ENCODE peak calls at places on chromosomes 11 and 22, in seven cellular contexts. I is H9; G is AG04450; W is neural progenitor cell; V is CD8-positive, alpha-beta T cell; O is tibial nerve; M is PC-3. L is an unnamed sample.

GRCh38 chr11:8257003-8257664 is 6.5 kb downstream of the LMO1 start:
- DNase-seq in I (no peak), O (no peak), W (no peak), G (no peak), V (no peak), M (no peak), L (no peak)

GRCh38 chr22:20523118-20523983 is 15.9 kb downstream of the MED15 start:
- DNase-seq in W (no peak), G (no peak), V (peak), M (no peak), I (no peak), O (no peak), L (no peak)

GRCh38 chr11:6526411-6527135 is 29.5 kb downstream of the DNHD1 start:
- DNase-seq in M (no peak), O (no peak), G (no peak), I (no peak), V (no peak), W (no peak), L (no peak)

GRCh38 chr22:46602025-46602424 is 18.2 kb upstream of the GRAMD4 start:
- DNase-seq in V (no peak), W (no peak), I (no peak), O (no peak), M (no peak), G (no peak), L (no peak)

GRCh38 chr22:48520207-48520606 is 1307.5 kb downstream of the BRD1 start:
- DNase-seq in I (no peak), O (no peak), M (no peak), W (no peak), G (no peak), V (no peak), L (no peak)

GRCh38 chr11:72598466-72598865 is 75.8 kb downstream of the PDE2A start:
- DNase-seq in M (no peak), I (no peak), V (no peak), O (peak), W (no peak), G (no peak), L (no peak)

GRCh38 chr11:128299132-128299726 is 288.1 kb downstream of the ETS1 start:
- DNase-seq in O (peak), I (no peak), M (no peak), W (no peak), V (no peak), G (no peak), L (no peak)

GRCh38 chr22:29187831-29188230 is 17.9 kb upstream of the EMID1 start:
- DNase-seq in V (no peak), M (no peak), W (no peak), O (no peak), I (no peak), G (no peak), L (no peak)

GRCh38 chr11:68677432-68677831 is 6.9 kb upstream of the GAL start:
- DNase-seq in G (peak), V (no peak), I (peak), M (peak), W (no peak), O (no peak), L (peak)

GRCh38 chr11:120710354-120711187 is 199.0 kb downstream of the GRIK4 start:
- DNase-seq in O (peak), V (no peak), G (peak), M (peak), W (peak), I (peak), L (peak)

GRCh38 chr11:113166280-113166679 is 148.1 kb upstream of the TTC12 start:
- DNase-seq in W (no peak), G (no peak), O (no peak), I (no peak), V (no peak), M (no peak), L (no peak)

GRCh38 chr22:19986410-19987341 is 29.9 kb downstream of the ARVCF start:
- DNase-seq in O (peak), I (peak), G (peak), V (peak), W (peak), M (peak), L (peak)

GRCh38 chr22:29691636-29692326 is 28.0 kb upstream of the CABP7 start:
- DNase-seq in M (no peak), W (no peak), I (peak), V (no peak), O (no peak), G (no peak), L (no peak)

GRCh38 chr11:17692006-17692405 is 27.4 kb upstream of the MYOD1 start:
- DNase-seq in I (no peak), O (no peak), W (no peak), G (no peak), M (no peak), V (no peak), L (no peak)

GRCh38 chr11:2769779-2770555 is 70.2 kb upstream of the KCNQ1OT1 start:
- DNase-seq in I (no peak), M (no peak), V (no peak), G (no peak), W (no peak), O (no peak), L (no peak)

GRCh38 chr11:76577199-76577920 is 93.2 kb downstream of the LRRC32 start:
- DNase-seq in G (peak), W (no peak), O (no peak), V (no peak), M (peak), I (no peak), L (peak)

GRCh38 chr11:124892131-124892530 is 5.5 kb downstream of the ROBO4 start:
- DNase-seq in G (no peak), V (no peak), I (no peak), W (no peak), O (peak), M (no peak), L (no peak)

GRCh38 chr11:71311928-71312510 is 59.6 kb upstream of the SHANK2 start:
- DNase-seq in V (no peak), G (no peak), M (no peak), O (no peak), I (peak), W (no peak), L (no peak)

GRCh38 chr11:116312560-116313340 is 460.0 kb downstream of the BUD13 start:
- DNase-seq in G (no peak), I (no peak), V (no peak), O (peak), W (peak), M (no peak), L (no peak)

GRCh38 chr11:15826826-15827225 is 529.5 kb downstream of the SOX6 start:
- DNase-seq in W (peak), M (no peak), V (no peak), G (no peak), O (peak), I (peak), L (peak)

GRCh38 chr11:73004088-73004487 is 138.0 kb downstream of the FCHSD2 start:
- DNase-seq in W (no peak), G (no peak), M (no peak), V (no peak), O (no peak), I (no peak), L (no peak)

GRCh38 chr22:19047993-19048392 is 74.2 kb downstream of the DGCR2 start:
- DNase-seq in V (no peak), I (no peak), W (no peak), G (no peak), M (no peak), O (no peak), L (no peak)

GRCh38 chr22:35128637-35129036 is 62.7 kb downstream of the ISX start:
- DNase-seq in O (no peak), V (no peak), M (no peak), I (no peak), G (no peak), W (no peak), L (no peak)

GRCh38 chr11:99814021-99814420 is 793.3 kb downstream of the CNTN5 start:
- DNase-seq in V (no peak), I (no peak), M (no peak), G (no peak), W (no peak), O (no peak), L (no peak)

GRCh38 chr22:24807284-24807950 is 1.4 kb downstream of the SGSM1 start:
- DNase-seq in M (no peak), G (no peak), V (no peak), I (no peak), W (peak), O (peak), L (no peak)

GRCh38 chr11:35541621-35542375 is 16.4 kb upstream of the PAMR1 start:
- DNase-seq in V (no peak), W (no peak), I (no peak), G (no peak), O (peak), M (no peak), L (no peak)

GRCh38 chr11:82765466-82766034 is 31.9 kb upstream of the FAM181B start:
- DNase-seq in I (no peak), V (no peak), G (no peak), O (no peak), M (no peak), W (no peak), L (peak)

GRCh38 chr11:34610324-34611041 is 10.4 kb upstream of the EHF start:
- DNase-seq in V (no peak), O (no peak), M (no peak), G (no peak), I (no peak), W (no peak), L (no peak)

GRCh38 chr11:86990079-86990478 is 34.9 kb upstream of the FZD4 start:
- DNase-seq in O (no peak), M (no peak), W (no peak), V (no peak), I (no peak), G (no peak), L (peak)

GRCh38 chr11:69518081-69518950 is 36.9 kb downstream of the LINC01488 start:
- DNase-seq in W (no peak), I (no peak), O (no peak), G (peak), V (no peak), M (no peak), L (no peak)

GRCh38 chr22:44068422-44069191 is 44.5 kb downstream of the PARVB start:
- DNase-seq in G (no peak), M (no peak), O (no peak), V (no peak), W (no peak), I (no peak), L (no peak)

GRCh38 chr11:70650075-70650909 is 252.0 kb downstream of the CTTN start:
- DNase-seq in V (peak), I (peak), G (peak), O (peak), W (peak), M (peak), L (peak)

GRCh38 chr22:36467946-36468345 is 13.5 kb downstream of the TXN2 start:
- DNase-seq in M (peak), I (no peak), W (no peak), V (no peak), O (no peak), G (peak), L (no peak)

GRCh38 chr11:117039897-117040296 is 58.3 kb downstream of the SIK3 start:
- DNase-seq in O (no peak), V (no peak), M (peak), G (no peak), W (no peak), I (no peak), L (no peak)

GRCh38 chr11:115008774-115009173 is 330.4 kb downstream of the NXPE2 start:
- DNase-seq in I (no peak), G (no peak), W (no peak), O (no peak), V (no peak), M (no peak), L (no peak)
- H3K27ac ChIP-seq in I (no peak), G (no peak), W (no peak), O (no peak), V (no peak), M (no peak), L (no peak)

GRCh38 chr11:30919389-30920172 is 333.4 kb upstream of the MPPED2 start:
- DNase-seq in V (no peak), M (no peak), G (no peak), I (no peak), W (no peak), O (no peak), L (no peak)

GRCh38 chr11:30914143-30914762 is 328.1 kb upstream of the MPPED2 start:
- DNase-seq in G (peak), I (peak), M (peak), V (peak), W (peak), O (peak), L (peak)

GRCh38 chr11:30916764-30917163 is 330.6 kb upstream of the MPPED2 start:
- DNase-seq in I (no peak), V (no peak), G (no peak), M (no peak), W (no peak), O (no peak), L (no peak)

GRCh38 chr11:30917859-30918478 is 331.8 kb upstream of the MPPED2 start:
- DNase-seq in G (peak), O (peak), V (no peak), I (no peak), W (peak), M (peak), L (peak)
- TF ChIP-seq CTCF in G (peak), O (peak), V (peak), I (peak), W (peak), M (peak), L (peak)

DNA sequence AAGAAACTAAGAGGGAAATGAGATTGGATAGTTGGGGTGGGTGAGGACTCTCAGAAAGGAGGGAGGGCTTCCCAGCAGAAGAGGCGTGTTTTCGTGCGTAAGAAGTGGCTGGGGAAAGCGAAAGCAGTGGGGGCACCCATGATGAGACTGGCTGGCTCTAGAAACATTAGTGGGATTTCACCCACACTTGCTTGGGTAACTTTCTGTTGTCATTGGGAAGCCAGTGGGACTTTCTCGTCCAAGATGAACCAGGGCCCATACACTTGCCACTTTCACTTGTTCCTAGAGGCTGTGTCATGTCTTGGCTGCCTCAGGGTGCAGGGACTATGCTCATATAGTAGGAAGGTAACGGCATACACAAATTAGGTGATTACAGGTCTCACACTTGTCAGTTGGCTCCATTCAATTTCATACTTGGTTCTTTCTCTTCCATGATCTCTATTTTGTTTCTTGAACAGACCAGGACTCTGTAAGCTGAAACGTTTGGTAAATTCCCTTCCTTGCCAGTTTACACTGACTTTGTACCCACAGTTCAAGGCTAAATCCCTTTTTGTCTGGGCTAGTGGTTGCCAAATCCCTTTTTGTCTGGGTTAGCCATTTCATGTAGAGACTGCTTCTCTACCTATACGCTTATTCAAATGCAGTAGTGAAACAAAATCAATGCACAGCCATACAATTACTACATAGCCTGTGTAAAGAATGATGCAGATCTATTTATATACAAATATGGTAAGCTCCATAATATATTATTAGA is 42.0 kb upstream of the CXCR5 start:
- DNase-seq in G (no peak), O (no peak), I (no peak), M (no peak), W (no peak), V (peak), L (no peak)
- H3K27ac ChIP-seq in G (no peak), O (no peak), I (no peak), M (no peak), W (no peak), V (no peak), L (no peak)

DNA sequence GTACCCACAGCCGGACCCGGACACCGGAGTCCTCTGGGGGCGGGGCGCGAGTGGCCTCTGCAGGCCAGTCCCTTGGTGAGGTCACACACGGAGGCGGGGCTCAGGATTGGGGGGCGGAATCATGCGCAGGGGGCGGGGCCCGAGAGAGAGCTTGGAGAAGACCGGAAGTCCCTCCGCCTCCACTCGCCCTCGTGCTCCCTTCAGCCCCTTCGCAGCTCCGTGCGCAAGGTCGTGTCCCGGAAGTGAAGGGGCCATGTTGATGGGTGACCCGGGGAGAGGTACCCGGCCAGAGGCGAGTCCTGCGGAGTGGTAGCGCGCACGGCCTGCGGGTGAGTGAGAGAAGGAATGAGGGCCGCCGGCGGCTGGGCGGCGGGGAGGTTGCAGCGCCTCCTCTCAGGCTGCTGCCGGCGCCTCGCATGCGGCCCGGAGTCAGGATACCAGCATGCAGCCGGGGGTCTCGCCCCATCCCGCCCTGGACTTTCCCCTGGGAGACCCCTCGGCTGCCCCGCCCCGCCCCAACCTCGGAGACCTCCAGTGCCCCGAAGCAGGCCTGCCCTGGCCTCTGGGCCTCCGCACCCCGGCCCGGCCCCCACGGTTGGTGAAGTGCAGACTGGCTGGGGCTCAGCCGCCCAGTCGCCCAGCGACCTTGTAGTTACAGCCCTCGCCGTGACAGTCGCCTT is at the start of gene MIEF1:
- DNase-seq in V (peak), G (peak), M (peak), O (peak), W (peak), I (peak), L (peak)
- TF ChIP-seq CTCF in V (no peak), G (peak), M (no peak), O (no peak), W (no peak), I (no peak), L (peak)

DNA sequence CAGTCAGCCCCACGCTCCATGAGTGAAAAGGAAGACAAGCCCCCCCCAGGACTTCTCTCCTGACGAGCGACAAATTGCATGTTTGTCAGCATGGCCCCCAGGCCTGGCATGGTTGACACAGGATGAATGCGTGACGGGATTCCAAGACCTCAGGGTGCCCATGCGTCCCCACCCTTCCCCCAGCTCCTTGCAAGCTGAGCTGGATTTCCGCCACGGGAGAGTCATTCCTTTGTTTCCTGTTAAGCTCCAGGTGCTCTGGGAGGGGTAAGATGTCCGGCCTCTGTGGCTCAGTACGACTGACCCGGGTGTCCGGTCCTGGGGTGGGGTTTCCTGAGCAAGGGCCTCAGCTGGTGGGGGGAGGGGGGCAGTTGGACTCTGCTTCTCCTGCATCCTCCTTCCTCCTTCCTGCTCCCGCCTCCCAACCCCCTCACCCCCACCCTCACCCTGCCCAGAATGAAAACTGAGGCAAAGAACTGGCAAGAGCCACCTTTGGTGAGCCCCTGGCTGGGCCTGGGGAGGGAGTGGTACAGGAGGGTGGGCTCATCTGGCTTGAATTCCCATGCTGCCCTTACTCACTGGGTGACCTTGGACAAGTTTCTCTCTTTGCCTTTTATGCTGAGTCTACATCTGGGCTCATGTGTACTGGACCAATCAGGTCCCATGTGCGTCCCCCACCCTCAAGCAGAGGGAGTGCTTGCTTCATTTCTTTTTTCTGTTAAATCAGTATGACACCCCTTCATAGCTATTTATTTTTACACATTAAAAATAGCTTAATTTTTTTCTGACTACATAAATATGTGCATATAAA is 2.5 kb downstream of the CDC42EP2 start:
- DNase-seq in I (peak), O (peak), V (no peak), G (no peak), W (peak), M (peak), L (peak)
- H3K27ac ChIP-seq in I (no peak), O (peak), V (no peak), G (peak), W (no peak), M (peak), L (no peak)

GRCh38 chr11:22539851-22540376 is 85.7 kb downstream of the FANCF start:
- DNase-seq in O (peak), M (peak), I (no peak), V (no peak), G (no peak), W (peak), L (peak)
- TF ChIP-seq CTCF in O (peak), M (peak), I (peak), V (peak), G (peak), W (peak), L (peak)

GRCh38 chr11:94694309-94695060 is 73.7 kb upstream of the AMOTL1 start:
- DNase-seq in I (no peak), W (no peak), V (no peak), G (no peak), O (no peak), M (no peak), L (no peak)
- H3K27ac ChIP-seq in I (no peak), W (no peak), V (no peak), G (no peak), O (no peak), M (no peak), L (no peak)